ENCODE peak calls at places on chromosomes 12 and 14, in five cellular contexts. E is ELR; T is stimulated activated CD8-positive, alpha-beta memory T cell treated with anti-CD3 and anti-CD28 coated beads, Interleukin-12 subunit alpha, Interleukin-12 subunit beta, amount 100 ng/mL, for 4 hours; R is occipital lobe; P is breast epithelium. I is an unnamed sample.
A peak's percentile ranks its signal among the peaks of the same experiment; 100 is the strongest.

GRCh38 chr14:105846312-105846711 is 319.9 kb downstream of the TMEM121 start:
- DNase-seq in T (no peak), P (no peak), E (no peak), R (no peak), I (peak; percentile 41)

GRCh38 chr12:76757694-76758093 is 6.2 kb upstream of the ZDHHC17 start:
- DNase-seq in R (no peak), T (no peak), E (peak; percentile 42), P (no peak), I (no peak)

GRCh38 chr12:12682284-12682683 is 13.7 kb downstream of the GPR19 start:
- DNase-seq in P (no peak), R (no peak), E (no peak), T (no peak), I (no peak)

GRCh38 chr14:60649815-60650381 is 621 bp upstream of the SIX1 start:
- DNase-seq in E (peak; percentile 57), R (no peak), P (no peak), T (no peak), I (no peak)

GRCh38 chr14:102833341-102833740 is 56.1 kb downstream of the TRAF3 start:
- DNase-seq in R (no peak), E (no peak), T (no peak), P (no peak), I (no peak)

GRCh38 chr12:39959016-39959415 is 146.9 kb downstream of the SLC2A13 start:
- DNase-seq in R (no peak), P (no peak), T (no peak), E (no peak), I (no peak)

GRCh38 chr14:55399912-55400311 is 11.7 kb downstream of the ATG14 start:
- DNase-seq in R (no peak), E (peak; percentile 52), T (no peak), P (no peak), I (no peak)

GRCh38 chr14:69260246-69260978 is 454 bp downstream of the GALNT16 start:
- DNase-seq in E (peak; percentile 49), P (no peak), T (no peak), R (no peak), I (no peak)

GRCh38 chr12:93214523-93215289 is 163.0 kb upstream of the NUDT4 start:
- DNase-seq in P (no peak), E (no peak), T (no peak), R (no peak), I (no peak)

GRCh38 chr14:35400707-35401421 is 3.7 kb downstream of the NFKBIA start:
- DNase-seq in P (no peak), R (no peak), E (peak; percentile 33), T (no peak), I (no peak)

GRCh38 chr12:12015073-12015685 is 55.6 kb upstream of the BCL2L14 start:
- DNase-seq in P (no peak), T (no peak), R (no peak), E (no peak), I (no peak)

GRCh38 chr14:67410313-67410712 is 1.7 kb downstream of the PLEK2 start:
- DNase-seq in P (no peak), E (no peak), R (no peak), T (no peak), I (no peak)

GRCh38 chr12:57832966-57833365 is 13.6 kb downstream of the CTDSP2 start:
- DNase-seq in E (peak; percentile 61), P (no peak), R (no peak), T (no peak), I (no peak)

GRCh38 chr14:75748340-75748739 is 87.3 kb downstream of the TTLL5 start:
- DNase-seq in E (no peak), P (no peak), T (no peak), R (no peak), I (no peak)

GRCh38 chr14:56159066-56159465 is 40.9 kb downstream of the PELI2 start:
- DNase-seq in E (no peak), T (no peak), P (peak; percentile 69), R (no peak), I (no peak)

GRCh38 chr14:64190974-64191502 is 103.1 kb downstream of the ESR2 start:
- DNase-seq in T (no peak), P (no peak), E (peak; percentile 63), R (no peak), I (no peak)

GRCh38 chr14:66395300-66395699 is 90.9 kb upstream of the CCDC196 start:
- DNase-seq in P (no peak), R (no peak), T (no peak), E (no peak), I (no peak)

GRCh38 chr12:89597210-89597609 is 71.4 kb upstream of the POC1B start:
- DNase-seq in T (no peak), P (no peak), E (peak; percentile 20), R (no peak), I (no peak)

GRCh38 chr12:26723379-26724308 is 109.3 kb downstream of the ITPR2 start:
- DNase-seq in E (peak; percentile 44), T (no peak), P (peak; percentile 19), R (no peak), I (no peak)

GRCh38 chr12:65615091-65615490 is 209.2 kb upstream of the HMGA2 start:
- DNase-seq in P (no peak), R (no peak), T (no peak), E (peak; percentile 57), I (no peak)

GRCh38 chr14:77212933-77213656 is 31.5 kb downstream of the TMEM63C start:
- DNase-seq in E (peak; percentile 50), R (peak; percentile 35), T (no peak), P (no peak), I (no peak)

GRCh38 chr12:72006766-72007165 is 68.1 kb downstream of the TPH2 start:
- DNase-seq in R (no peak), T (no peak), E (no peak), P (no peak), I (no peak)

GRCh38 chr12:64221656-64222010 is 463 bp downstream of the KICS2 start:
- DNase-seq in P (peak; percentile 83), R (peak; percentile 69), E (peak; percentile 92), T (no peak), I (peak; percentile 93)

GRCh38 chr14:101241807-101242278 is 319.5 kb upstream of the DIO3 start:
- DNase-seq in E (peak; percentile 62), R (no peak), T (no peak), P (no peak), I (no peak)

GRCh38 chr14:96146131-96146771 is 58.4 kb upstream of the BDKRB2 start:
- DNase-seq in E (peak; percentile 55), R (peak; percentile 53), P (peak; percentile 85), T (no peak), I (peak; percentile 71)

GRCh38 chr12:69497308-69498026 is 27.3 kb downstream of the FRS2 start:
- DNase-seq in R (no peak), P (no peak), T (no peak), E (no peak), I (no peak)

GRCh38 chr12:103728323-103728722 is 112.7 kb downstream of the NT5DC3 start:
- DNase-seq in T (no peak), E (no peak), R (no peak), P (no peak), I (no peak)

GRCh38 chr12:48994224-48995060 is 4.7 kb downstream of the DDN start:
- DNase-seq in E (no peak), R (no peak), P (no peak), T (no peak), I (no peak)

GRCh38 chr12:128702344-128702743 is 121.4 kb downstream of the SLC15A4 start:
- DNase-seq in R (no peak), T (no peak), E (no peak), P (no peak), I (no peak)